ENCODE peak calls at places on chromosomes 5 and 9, in five cellular contexts. One of them, this sample, is unnamed.

GRCh38 chr9:127140842-127141675 is 18.6 kb upstream of the ANGPTL2 start:
- DNase-seq in fibroblast of pulmonary artery: no peak
- DNase-seq in AG09319: no peak
- DNase-seq in H1: peak
- DNase-seq in activated CD8-positive, alpha-beta T cell treated with anti-CD3 and anti-CD28 coated beads for 36 hours: no peak
- DNase-seq in this sample: no peak

GRCh38 chr9:114958021-114958846 is 27.8 kb upstream of the TNFSF8 start:
- DNase-seq in fibroblast of pulmonary artery: peak
- DNase-seq in AG09319: no peak
- DNase-seq in H1: no peak
- DNase-seq in activated CD8-positive, alpha-beta T cell treated with anti-CD3 and anti-CD28 coated beads for 36 hours: peak
- DNase-seq in this sample: no peak

GRCh38 chr5:93620487-93621339 is 37.7 kb downstream of the NR2F1 start:
- DNase-seq in fibroblast of pulmonary artery: peak
- DNase-seq in AG09319: no peak
- DNase-seq in H1: peak
- DNase-seq in activated CD8-positive, alpha-beta T cell treated with anti-CD3 and anti-CD28 coated beads for 36 hours: peak
- DNase-seq in this sample: no peak

GRCh38 chr5:178224403-178224802 is 8.2 kb downstream of the PHYKPL start:
- DNase-seq in fibroblast of pulmonary artery: no peak
- DNase-seq in AG09319: no peak
- DNase-seq in H1: no peak
- DNase-seq in activated CD8-positive, alpha-beta T cell treated with anti-CD3 and anti-CD28 coated beads for 36 hours: no peak
- DNase-seq in this sample: no peak

GRCh38 chr9:69207503-69207902 is 33.4 kb downstream of the TJP2 start:
- DNase-seq in fibroblast of pulmonary artery: no peak
- DNase-seq in AG09319: no peak
- DNase-seq in H1: no peak
- DNase-seq in activated CD8-positive, alpha-beta T cell treated with anti-CD3 and anti-CD28 coated beads for 36 hours: no peak
- DNase-seq in this sample: no peak

GRCh38 chr9:123684393-123685149 is 245.4 kb downstream of the DENND1A start:
- DNase-seq in fibroblast of pulmonary artery: no peak
- DNase-seq in AG09319: no peak
- DNase-seq in H1: no peak
- DNase-seq in activated CD8-positive, alpha-beta T cell treated with anti-CD3 and anti-CD28 coated beads for 36 hours: no peak
- DNase-seq in this sample: no peak

GRCh38 chr5:138635268-138635667 is 60.1 kb upstream of the HSPA9 start:
- DNase-seq in fibroblast of pulmonary artery: no peak
- DNase-seq in AG09319: no peak
- DNase-seq in H1: no peak
- DNase-seq in activated CD8-positive, alpha-beta T cell treated with anti-CD3 and anti-CD28 coated beads for 36 hours: no peak
- DNase-seq in this sample: no peak

GRCh38 chr9:127397722-127398647 is 1.0 kb downstream of the SLC2A8 start:
- DNase-seq in fibroblast of pulmonary artery: peak
- DNase-seq in AG09319: no peak
- DNase-seq in H1: peak
- DNase-seq in activated CD8-positive, alpha-beta T cell treated with anti-CD3 and anti-CD28 coated beads for 36 hours: peak
- DNase-seq in this sample: peak

GRCh38 chr9:26655166-26655565 is 237.4 kb downstream of the CAAP1 start:
- DNase-seq in fibroblast of pulmonary artery: no peak
- DNase-seq in AG09319: no peak
- DNase-seq in H1: no peak
- DNase-seq in activated CD8-positive, alpha-beta T cell treated with anti-CD3 and anti-CD28 coated beads for 36 hours: no peak
- DNase-seq in this sample: no peak

GRCh38 chr9:126527109-126527825 is 86.5 kb upstream of the LMX1B start:
- DNase-seq in fibroblast of pulmonary artery: no peak
- DNase-seq in AG09319: no peak
- DNase-seq in H1: no peak
- DNase-seq in activated CD8-positive, alpha-beta T cell treated with anti-CD3 and anti-CD28 coated beads for 36 hours: no peak
- DNase-seq in this sample: no peak

GRCh38 chr9:99918134-99918533 is 11.7 kb downstream of the STX17 start:
- DNase-seq in fibroblast of pulmonary artery: no peak
- DNase-seq in AG09319: no peak
- DNase-seq in H1: no peak
- DNase-seq in activated CD8-positive, alpha-beta T cell treated with anti-CD3 and anti-CD28 coated beads for 36 hours: no peak
- DNase-seq in this sample: no peak

GRCh38 chr9:132627120-132627519 is 42.7 kb downstream of the DDX31 start:
- DNase-seq in fibroblast of pulmonary artery: no peak
- DNase-seq in AG09319: no peak
- DNase-seq in H1: no peak
- DNase-seq in activated CD8-positive, alpha-beta T cell treated with anti-CD3 and anti-CD28 coated beads for 36 hours: no peak
- DNase-seq in this sample: no peak

GRCh38 chr9:472676-473075 is 258.0 kb downstream of the DOCK8 start:
- DNase-seq in fibroblast of pulmonary artery: no peak
- DNase-seq in AG09319: no peak
- DNase-seq in H1: no peak
- DNase-seq in activated CD8-positive, alpha-beta T cell treated with anti-CD3 and anti-CD28 coated beads for 36 hours: no peak
- DNase-seq in this sample: no peak

GRCh38 chr9:13090588-13090987 is 188.9 kb downstream of the MPDZ start:
- DNase-seq in fibroblast of pulmonary artery: no peak
- DNase-seq in AG09319: no peak
- DNase-seq in H1: no peak
- DNase-seq in activated CD8-positive, alpha-beta T cell treated with anti-CD3 and anti-CD28 coated beads for 36 hours: no peak
- DNase-seq in this sample: no peak

GRCh38 chr9:128607642-128608350 is 48.9 kb downstream of the DYNC2I2 start:
- DNase-seq in fibroblast of pulmonary artery: peak
- DNase-seq in AG09319: no peak
- DNase-seq in H1: no peak
- DNase-seq in activated CD8-positive, alpha-beta T cell treated with anti-CD3 and anti-CD28 coated beads for 36 hours: no peak
- DNase-seq in this sample: no peak

GRCh38 chr9:35490910-35491465 is 1.1 kb downstream of the RUSC2 start:
- DNase-seq in fibroblast of pulmonary artery: peak
- DNase-seq in AG09319: no peak
- DNase-seq in H1: no peak
- DNase-seq in activated CD8-positive, alpha-beta T cell treated with anti-CD3 and anti-CD28 coated beads for 36 hours: no peak
- DNase-seq in this sample: no peak

GRCh38 chr9:113416149-113416726 is 5.7 kb downstream of the C9orf43 start:
- DNase-seq in fibroblast of pulmonary artery: no peak
- DNase-seq in AG09319: no peak
- DNase-seq in H1: no peak
- DNase-seq in activated CD8-positive, alpha-beta T cell treated with anti-CD3 and anti-CD28 coated beads for 36 hours: no peak
- DNase-seq in this sample: no peak

GRCh38 chr9:115808108-115808507 is 345.5 kb upstream of the PAPPA start:
- DNase-seq in fibroblast of pulmonary artery: peak
- DNase-seq in AG09319: no peak
- DNase-seq in H1: no peak
- DNase-seq in activated CD8-positive, alpha-beta T cell treated with anti-CD3 and anti-CD28 coated beads for 36 hours: no peak
- DNase-seq in this sample: no peak

GRCh38 chr9:80968611-80969010 is 720.7 kb downstream of the TLE1 start:
- DNase-seq in fibroblast of pulmonary artery: peak
- DNase-seq in AG09319: no peak
- DNase-seq in H1: no peak
- DNase-seq in activated CD8-positive, alpha-beta T cell treated with anti-CD3 and anti-CD28 coated beads for 36 hours: no peak
- DNase-seq in this sample: no peak

GRCh38 chr9:97500263-97500662 is 1.2 kb upstream of the TMOD1 start:
- DNase-seq in fibroblast of pulmonary artery: no peak
- DNase-seq in AG09319: no peak
- DNase-seq in H1: peak
- DNase-seq in activated CD8-positive, alpha-beta T cell treated with anti-CD3 and anti-CD28 coated beads for 36 hours: no peak
- DNase-seq in this sample: no peak

GRCh38 chr5:17256171-17256570 is 38.7 kb downstream of the BASP1 start:
- DNase-seq in fibroblast of pulmonary artery: no peak
- DNase-seq in AG09319: no peak
- DNase-seq in H1: no peak
- DNase-seq in activated CD8-positive, alpha-beta T cell treated with anti-CD3 and anti-CD28 coated beads for 36 hours: no peak
- DNase-seq in this sample: no peak

GRCh38 chr5:395156-395920 is 47.6 kb upstream of the EXOC3 start:
- DNase-seq in fibroblast of pulmonary artery: peak
- DNase-seq in AG09319: peak
- DNase-seq in H1: peak
- DNase-seq in activated CD8-positive, alpha-beta T cell treated with anti-CD3 and anti-CD28 coated beads for 36 hours: no peak
- DNase-seq in this sample: no peak

GRCh38 chr9:99266136-99267023 is 44.3 kb downstream of the SEC61B start:
- DNase-seq in fibroblast of pulmonary artery: peak
- DNase-seq in AG09319: peak
- DNase-seq in H1: peak
- DNase-seq in activated CD8-positive, alpha-beta T cell treated with anti-CD3 and anti-CD28 coated beads for 36 hours: peak
- DNase-seq in this sample: peak

GRCh38 chr5:104412649-104413240 is 850.2 kb upstream of the NUDT12 start:
- DNase-seq in fibroblast of pulmonary artery: peak
- DNase-seq in AG09319: no peak
- DNase-seq in H1: peak
- DNase-seq in activated CD8-positive, alpha-beta T cell treated with anti-CD3 and anti-CD28 coated beads for 36 hours: peak
- DNase-seq in this sample: no peak

GRCh38 chr5:127517110-127517479 is 345 bp upstream of the PRRC1 start:
- DNase-seq in fibroblast of pulmonary artery: no peak
- DNase-seq in AG09319: no peak
- DNase-seq in H1: no peak
- DNase-seq in activated CD8-positive, alpha-beta T cell treated with anti-CD3 and anti-CD28 coated beads for 36 hours: no peak
- DNase-seq in this sample: no peak

GRCh38 chr9:76456202-76456926 is 2.6 kb upstream of the GCNT1 start:
- DNase-seq in fibroblast of pulmonary artery: peak
- DNase-seq in AG09319: no peak
- DNase-seq in H1: no peak
- DNase-seq in activated CD8-positive, alpha-beta T cell treated with anti-CD3 and anti-CD28 coated beads for 36 hours: peak
- DNase-seq in this sample: no peak

GRCh38 chr5:1437452-1437851 is 7.8 kb downstream of the SLC6A3 start:
- DNase-seq in fibroblast of pulmonary artery: peak
- DNase-seq in AG09319: no peak
- DNase-seq in H1: no peak
- DNase-seq in activated CD8-positive, alpha-beta T cell treated with anti-CD3 and anti-CD28 coated beads for 36 hours: no peak
- DNase-seq in this sample: no peak

GRCh38 chr5:39005566-39006232 is 68.5 kb downstream of the RICTOR start:
- DNase-seq in fibroblast of pulmonary artery: peak
- DNase-seq in AG09319: no peak
- DNase-seq in H1: no peak
- DNase-seq in activated CD8-positive, alpha-beta T cell treated with anti-CD3 and anti-CD28 coated beads for 36 hours: no peak
- DNase-seq in this sample: no peak

GRCh38 chr9:133708770-133709611 is 29.2 kb downstream of the SARDH start:
- DNase-seq in fibroblast of pulmonary artery: no peak
- DNase-seq in AG09319: no peak
- DNase-seq in H1: no peak
- DNase-seq in activated CD8-positive, alpha-beta T cell treated with anti-CD3 and anti-CD28 coated beads for 36 hours: peak
- DNase-seq in this sample: peak

GRCh38 chr5:158979749-158980521 is 119.8 kb downstream of the EBF1 start:
- DNase-seq in fibroblast of pulmonary artery: peak
- DNase-seq in AG09319: no peak
- DNase-seq in H1: no peak
- DNase-seq in activated CD8-positive, alpha-beta T cell treated with anti-CD3 and anti-CD28 coated beads for 36 hours: no peak
- DNase-seq in this sample: no peak

GRCh38 chr9:130681769-130682489 is 11.7 kb upstream of the EXOSC2 start:
- DNase-seq in fibroblast of pulmonary artery: no peak
- DNase-seq in AG09319: no peak
- DNase-seq in H1: peak
- DNase-seq in activated CD8-positive, alpha-beta T cell treated with anti-CD3 and anti-CD28 coated beads for 36 hours: peak
- DNase-seq in this sample: no peak

GRCh38 chr5:151706906-151707305 is 20.2 kb upstream of the SPARC start:
- DNase-seq in fibroblast of pulmonary artery: no peak
- DNase-seq in AG09319: no peak
- DNase-seq in H1: no peak
- DNase-seq in activated CD8-positive, alpha-beta T cell treated with anti-CD3 and anti-CD28 coated beads for 36 hours: no peak
- DNase-seq in this sample: no peak

GRCh38 chr5:4862500-4862899 is 277.6 kb upstream of the ADAMTS16 start:
- DNase-seq in fibroblast of pulmonary artery: peak
- DNase-seq in AG09319: no peak
- DNase-seq in H1: no peak
- DNase-seq in activated CD8-positive, alpha-beta T cell treated with anti-CD3 and anti-CD28 coated beads for 36 hours: no peak
- DNase-seq in this sample: no peak

GRCh38 chr5:67636091-67636490 is 439.5 kb upstream of the CD180 start:
- DNase-seq in fibroblast of pulmonary artery: peak
- DNase-seq in AG09319: no peak
- DNase-seq in H1: no peak
- DNase-seq in activated CD8-positive, alpha-beta T cell treated with anti-CD3 and anti-CD28 coated beads for 36 hours: no peak
- DNase-seq in this sample: no peak
- TF ChIP-seq CTCF in fibroblast of pulmonary artery: no peak
- TF ChIP-seq CTCF in AG09319: no peak
- TF ChIP-seq CTCF in H1: no peak
- TF ChIP-seq CTCF in activated CD8-positive, alpha-beta T cell treated with anti-CD3 and anti-CD28 coated beads for 36 hours: no peak
- TF ChIP-seq CTCF in this sample: no peak

GRCh38 chr5:75049581-75050274 is 2.6 kb downstream of the GCNT4 start:
- DNase-seq in fibroblast of pulmonary artery: peak
- DNase-seq in AG09319: no peak
- DNase-seq in H1: peak
- DNase-seq in activated CD8-positive, alpha-beta T cell treated with anti-CD3 and anti-CD28 coated beads for 36 hours: peak
- DNase-seq in this sample: no peak
- TF ChIP-seq CTCF in fibroblast of pulmonary artery: peak
- TF ChIP-seq CTCF in AG09319: peak
- TF ChIP-seq CTCF in H1: peak
- TF ChIP-seq CTCF in activated CD8-positive, alpha-beta T cell treated with anti-CD3 and anti-CD28 coated beads for 36 hours: peak
- TF ChIP-seq CTCF in this sample: no peak

DNA sequence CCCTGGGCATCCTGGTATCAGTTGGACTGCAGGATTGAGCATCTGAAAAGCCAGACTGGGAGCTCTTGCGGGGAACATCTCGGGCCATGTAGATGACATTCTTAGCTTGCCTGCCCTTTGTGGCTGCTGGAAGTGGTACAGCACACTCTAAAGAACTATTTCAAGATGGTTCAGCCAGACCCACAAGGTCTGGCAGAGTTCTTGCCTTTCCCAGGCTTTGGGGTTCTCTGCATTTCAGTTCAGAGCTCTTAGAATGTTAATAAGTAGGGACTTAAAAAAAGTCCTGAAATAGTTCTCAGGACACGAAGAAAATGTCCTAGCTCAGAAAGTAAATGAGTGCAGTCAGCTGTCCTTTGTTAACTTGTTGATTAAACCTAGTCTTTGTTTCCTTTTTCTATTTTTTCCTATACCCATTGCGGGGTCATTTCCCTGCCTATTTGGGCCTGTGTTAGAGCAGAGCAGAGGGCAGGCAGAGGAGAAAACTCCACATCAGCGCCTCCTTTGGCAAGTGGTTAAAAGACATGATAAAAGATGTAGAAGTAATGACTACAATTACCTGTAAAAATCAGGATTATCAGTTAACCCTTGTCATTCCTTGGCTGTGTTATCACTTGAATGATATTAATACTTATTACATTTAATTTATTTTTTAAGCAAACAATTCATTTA is 291.5 kb downstream of the ZSWIM6 start:
- DNase-seq in fibroblast of pulmonary artery: no peak
- DNase-seq in AG09319: no peak
- DNase-seq in H1: no peak
- DNase-seq in activated CD8-positive, alpha-beta T cell treated with anti-CD3 and anti-CD28 coated beads for 36 hours: peak
- DNase-seq in this sample: no peak
- TF ChIP-seq CTCF in fibroblast of pulmonary artery: peak
- TF ChIP-seq CTCF in AG09319: no peak
- TF ChIP-seq CTCF in H1: peak
- TF ChIP-seq CTCF in activated CD8-positive, alpha-beta T cell treated with anti-CD3 and anti-CD28 coated beads for 36 hours: peak
- TF ChIP-seq CTCF in this sample: no peak

DNA sequence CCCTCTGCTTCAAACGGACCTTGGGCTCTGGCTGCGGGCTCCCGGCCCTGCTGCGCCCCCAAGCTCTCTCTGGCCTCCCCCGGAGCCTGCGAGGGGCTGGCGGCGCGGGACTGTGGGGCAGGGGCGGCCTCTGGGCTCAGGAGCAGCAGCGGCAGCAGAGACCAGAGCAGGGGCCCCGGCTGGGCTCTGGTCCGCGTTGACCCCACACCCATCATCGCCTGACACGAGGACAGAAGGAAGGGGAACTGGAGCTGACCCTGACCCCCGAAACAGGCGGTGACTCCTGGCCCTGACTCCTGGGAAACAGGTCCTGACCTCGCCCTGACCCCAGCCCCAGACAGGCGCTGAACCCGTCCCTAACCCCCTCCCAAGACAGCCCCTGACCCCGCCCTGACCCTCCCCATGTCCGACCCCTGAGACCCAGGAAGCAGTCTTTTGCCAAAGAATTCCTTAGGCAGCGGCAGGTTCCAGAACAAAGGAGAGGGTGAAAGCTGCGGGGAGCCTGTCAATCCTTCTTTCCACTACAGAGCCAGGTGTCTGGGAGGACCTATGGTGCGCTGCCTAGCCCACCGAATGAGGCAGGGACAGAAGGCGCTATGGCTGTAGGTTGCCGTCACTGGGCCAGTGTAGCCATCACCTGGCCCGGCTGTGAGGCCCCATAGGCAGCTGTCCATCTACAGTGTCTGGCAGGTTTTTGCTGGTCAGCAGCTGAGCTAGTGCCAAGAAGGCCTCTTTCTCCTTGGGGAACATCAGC is 74.7 kb upstream of the SPTLC1 start:
- DNase-seq in fibroblast of pulmonary artery: no peak
- DNase-seq in AG09319: no peak
- DNase-seq in H1: no peak
- DNase-seq in activated CD8-positive, alpha-beta T cell treated with anti-CD3 and anti-CD28 coated beads for 36 hours: no peak
- DNase-seq in this sample: no peak
- TF ChIP-seq CTCF in fibroblast of pulmonary artery: no peak
- TF ChIP-seq CTCF in AG09319: no peak
- TF ChIP-seq CTCF in H1: no peak
- TF ChIP-seq CTCF in activated CD8-positive, alpha-beta T cell treated with anti-CD3 and anti-CD28 coated beads for 36 hours: no peak
- TF ChIP-seq CTCF in this sample: no peak